ENCODE peak calls at places on chromosomes 3 and 15, in six cellular contexts. S is activated CD8-positive, alpha-beta memory T cell treated with anti-CD3 and anti-CD28 coated beads for 48 hours; P is esophagus squamous epithelium; Z is Panc1; J is fibroblast of the aortic adventitia; C is HT1080. L is an unnamed sample.

GRCh38 chr3:123167686-123168085 is 34.1 kb upstream of the SEC22A start:
- DNase-seq in S (no peak), P (no peak), Z (no peak), J (no peak), C (no peak), L (no peak)

GRCh38 chr15:52653451-52653964 is 25.7 kb downstream of the ATOSA start:
- DNase-seq in S (no peak), P (no peak), Z (peak), J (peak), C (peak), L (peak)

GRCh38 chr15:36432162-36432561 is 147.3 kb upstream of the CDIN1 start:
- DNase-seq in S (no peak), P (no peak), Z (no peak), J (no peak), C (peak), L (peak)

GRCh38 chr3:180594631-180595348 is 7.2 kb upstream of the TTC14 start:
- DNase-seq in S (no peak), P (no peak), Z (peak), J (peak), C (peak), L (peak)

GRCh38 chr3:72347819-72348319 is 500.4 kb downstream of the SHQ1 start:
- DNase-seq in S (peak), P (peak), Z (no peak), J (peak), C (peak), L (peak)

GRCh38 chr3:71532639-71533395 is 50.7 kb downstream of the FOXP1 start:
- DNase-seq in S (no peak), P (no peak), Z (no peak), J (no peak), C (peak), L (peak)

GRCh38 chr3:32105291-32106131 is 909 bp upstream of the GPD1L start:
- DNase-seq in S (no peak), P (no peak), Z (no peak), J (peak), C (peak), L (peak)

GRCh38 chr3:72791132-72791531 is 57.1 kb downstream of the SHQ1 start:
- DNase-seq in S (no peak), P (no peak), Z (no peak), J (no peak), C (no peak), L (peak)

GRCh38 chr3:187989458-187990153 is 164.4 kb upstream of the LPP start:
- DNase-seq in S (no peak), P (no peak), Z (no peak), J (no peak), C (no peak), L (no peak)

GRCh38 chr15:73336756-73337155 is 32.0 kb downstream of the HCN4 start:
- DNase-seq in S (no peak), P (no peak), Z (no peak), J (no peak), C (no peak), L (no peak)

GRCh38 chr3:147130461-147130860 is 275.9 kb downstream of the ZIC4 start:
- DNase-seq in S (no peak), P (no peak), Z (no peak), J (peak), C (no peak), L (no peak)

GRCh38 chr3:36707623-36708409 is 56.5 kb downstream of the DCLK3 start:
- DNase-seq in S (no peak), P (no peak), Z (no peak), J (peak), C (peak), L (peak)

GRCh38 chr15:81335631-81336030 is 11.7 kb upstream of the STARD5 start:
- DNase-seq in S (no peak), P (no peak), Z (no peak), J (no peak), C (no peak), L (no peak)

GRCh38 chr15:77541421-77542181 is 91.1 kb downstream of the LINGO1 start:
- DNase-seq in S (no peak), P (no peak), Z (no peak), J (peak), C (no peak), L (no peak)

GRCh38 chr15:68383161-68384074 is 48.5 kb downstream of the ITGA11 start:
- DNase-seq in S (no peak), P (no peak), Z (no peak), J (peak), C (peak), L (peak)

GRCh38 chr15:25372298-25372697 is 66.5 kb downstream of the UBE3A start:
- DNase-seq in S (no peak), P (no peak), Z (no peak), J (peak), C (no peak), L (peak)

GRCh38 chr3:54873059-54873695 is 54.7 kb downstream of the LRTM1 start:
- DNase-seq in S (no peak), P (no peak), Z (no peak), J (no peak), C (no peak), L (peak)

GRCh38 chr3:49794431-49794830 is 5.2 kb downstream of the CDHR4 start:
- DNase-seq in S (no peak), P (no peak), Z (no peak), J (no peak), C (no peak), L (no peak)

GRCh38 chr3:152302521-152303021 is 33.8 kb downstream of the MBNL1 start:
- DNase-seq in S (no peak), P (no peak), Z (no peak), J (peak), C (no peak), L (no peak)

GRCh38 chr15:97037080-97037479 is 706.6 kb downstream of the NR2F2 start:
- DNase-seq in S (no peak), P (no peak), Z (no peak), J (no peak), C (peak), L (no peak)

GRCh38 chr3:14678015-14678503 is 3.1 kb downstream of the C3orf20 start:
- DNase-seq in S (no peak), P (no peak), Z (no peak), J (no peak), C (no peak), L (no peak)

GRCh38 chr15:36774765-36775164 is 195.3 kb downstream of the CDIN1 start:
- DNase-seq in S (no peak), P (no peak), Z (no peak), J (no peak), C (no peak), L (no peak)

GRCh38 chr3:138059261-138059660 is 49.3 kb downstream of the CLDN18 start:
- DNase-seq in S (no peak), P (no peak), Z (no peak), J (peak), C (no peak), L (no peak)

GRCh38 chr3:30539772-30540171 is 66.6 kb upstream of the TGFBR2 start:
- DNase-seq in S (no peak), P (no peak), Z (no peak), J (peak), C (peak), L (peak)

GRCh38 chr3:158709666-158710083 is 22.6 kb downstream of the RARRES1 start:
- DNase-seq in S (no peak), P (no peak), Z (no peak), J (peak), C (peak), L (peak)

GRCh38 chr3:70179111-70179510 is 133.3 kb downstream of the MDFIC2 start:
- DNase-seq in S (no peak), P (no peak), Z (no peak), J (no peak), C (no peak), L (no peak)

GRCh38 chr15:101810905-101811304 is 1.1 kb upstream of the OR4F15 start:
- DNase-seq in S (no peak), P (no peak), Z (no peak), J (peak), C (no peak), L (peak)

GRCh38 chr3:71156062-71156665 is 427.4 kb downstream of the FOXP1 start:
- DNase-seq in S (no peak), P (no peak), Z (no peak), J (no peak), C (no peak), L (peak)

GRCh38 chr15:85828869-85829268 is 34.1 kb upstream of the KLHL25 start:
- DNase-seq in S (no peak), P (no peak), Z (no peak), J (no peak), C (no peak), L (no peak)

GRCh38 chr15:77865106-77865630 is 212.3 kb downstream of the TBC1D2B start:
- DNase-seq in S (no peak), P (no peak), Z (no peak), J (no peak), C (no peak), L (no peak)

GRCh38 chr15:28955686-28956421 is 70.1 kb downstream of the APBA2 start:
- DNase-seq in S (no peak), P (no peak), Z (no peak), J (no peak), C (peak), L (no peak)

L was measured in bronchial epithelial cell.